ENCODE peak calls at places on chromosomes 16 and 17, in six cellular contexts. B, R, Z, F, U and O are unnamed samples.

GRCh38 chr17:41682611-41683010 is 6.1 kb upstream of the EIF1 start:
- DNase-seq in R (no peak), B (no peak), F (no peak), U (no peak), Z (no peak), O (no peak)

GRCh38 chr17:9644910-9645751 is at the start of gene USP43:
- DNase-seq in Z (peak; percentile 3), B (peak; percentile 32), U (peak; percentile 25), R (no peak), F (no peak), O (no peak)

GRCh38 chr16:48820379-48820778 is 210.4 kb upstream of the N4BP1 start:
- DNase-seq in F (no peak), Z (no peak), U (no peak), B (no peak), R (no peak), O (no peak)

GRCh38 chr17:66944365-66945203 is 19.9 kb upstream of the CACNG4 start:
- DNase-seq in F (no peak), Z (peak; percentile 24), B (peak; percentile 66), U (no peak), R (no peak), O (peak; percentile 35)

GRCh38 chr16:1665829-1666228 is 12.2 kb upstream of the JPT2 start:
- DNase-seq in F (no peak), B (no peak), U (no peak), R (no peak), Z (no peak), O (no peak)

GRCh38 chr17:67132366-67132765 is 88.0 kb downstream of the CACNG1 start:
- DNase-seq in F (no peak), B (no peak), Z (no peak), R (no peak), U (no peak), O (no peak)

GRCh38 chr17:77721823-77722160 is 236.7 kb upstream of the TNRC6C start:
- DNase-seq in U (no peak), Z (no peak), B (no peak), F (no peak), R (no peak), O (no peak)

GRCh38 chr17:50263293-50264262 is 10.7 kb upstream of the TMEM92 start:
- DNase-seq in R (no peak), U (no peak), Z (no peak), F (no peak), B (no peak), O (no peak)

GRCh38 chr16:19135896-19136438 is 22.2 kb downstream of the ITPRIPL2 start:
- DNase-seq in F (no peak), Z (no peak), U (peak; percentile 54), R (no peak), B (no peak), O (no peak)

GRCh38 chr16:67264277-67264676 is 15.1 kb upstream of the PLEKHG4 start:
- DNase-seq in Z (no peak), U (no peak), R (no peak), B (no peak), F (no peak), O (no peak)

GRCh38 chr16:68289621-68290329 is 21.0 kb downstream of the SLC7A6OS start:
- DNase-seq in Z (peak; percentile 48), R (peak; percentile 31), B (peak; percentile 78), F (no peak), U (no peak), O (peak; percentile 60)

GRCh38 chr17:42918902-42919521 is 18.4 kb downstream of the G6PC1 start:
- DNase-seq in Z (no peak), U (no peak), B (no peak), F (no peak), R (no peak), O (no peak)

GRCh38 chr16:59591480-59591879 is 857.4 kb upstream of the GOT2 start:
- DNase-seq in U (no peak), B (peak; percentile 35), Z (no peak), F (no peak), R (no peak), O (peak; percentile 8)

GRCh38 chr16:79184464-79184863 is 416.1 kb downstream of the MAF start:
- DNase-seq in F (no peak), Z (no peak), U (no peak), B (no peak), R (no peak), O (no peak)

GRCh38 chr17:21194688-21195087 is 19.3 kb downstream of the TMEM11 start:
- DNase-seq in B (no peak), U (peak; percentile 66), F (peak; percentile 65), R (no peak), Z (peak; percentile 65), O (peak; percentile 31)

GRCh38 chr16:64092284-64092683 is 1029.6 kb downstream of the CDH11 start:
- DNase-seq in B (peak; percentile 90), R (peak; percentile 36), F (no peak), U (peak; percentile 29), Z (peak; percentile 28), O (peak; percentile 77)

GRCh38 chr16:63890072-63890471 is 1231.8 kb downstream of the CDH11 start:
- DNase-seq in R (no peak), Z (peak; percentile 71), F (peak; percentile 43), U (peak; percentile 5), B (peak; percentile 76), O (peak; percentile 68)

GRCh38 chr17:35875439-35876139 is 4.6 kb downstream of the CCL5 start:
- DNase-seq in U (no peak), B (no peak), Z (no peak), F (no peak), R (no peak), O (no peak)

GRCh38 chr17:1755252-1755992 is 6.4 kb upstream of the SERPINF1 start:
- DNase-seq in U (no peak), B (no peak), Z (no peak), F (no peak), R (no peak), O (no peak)

GRCh38 chr17:73625975-73626706 is 18.1 kb downstream of the SDK2 start:
- DNase-seq in B (no peak), F (no peak), Z (no peak), U (no peak), R (no peak), O (no peak)

GRCh38 chr17:74972973-74973328 is 392 bp upstream of the HID1 start:
- DNase-seq in F (no peak), U (no peak), B (no peak), Z (no peak), R (no peak), O (no peak)

GRCh38 chr16:84232969-84233368 is 6.8 kb downstream of the KCNG4 start:
- DNase-seq in R (no peak), F (no peak), B (no peak), Z (no peak), U (no peak), O (no peak)

GRCh38 chr17:48486557-48486956 is 44.3 kb downstream of the HOXB1 start:
- DNase-seq in U (peak; percentile 92), Z (peak; percentile 88), F (no peak), R (peak; percentile 72), B (peak; percentile 100), O (peak; percentile 91)

DNA sequence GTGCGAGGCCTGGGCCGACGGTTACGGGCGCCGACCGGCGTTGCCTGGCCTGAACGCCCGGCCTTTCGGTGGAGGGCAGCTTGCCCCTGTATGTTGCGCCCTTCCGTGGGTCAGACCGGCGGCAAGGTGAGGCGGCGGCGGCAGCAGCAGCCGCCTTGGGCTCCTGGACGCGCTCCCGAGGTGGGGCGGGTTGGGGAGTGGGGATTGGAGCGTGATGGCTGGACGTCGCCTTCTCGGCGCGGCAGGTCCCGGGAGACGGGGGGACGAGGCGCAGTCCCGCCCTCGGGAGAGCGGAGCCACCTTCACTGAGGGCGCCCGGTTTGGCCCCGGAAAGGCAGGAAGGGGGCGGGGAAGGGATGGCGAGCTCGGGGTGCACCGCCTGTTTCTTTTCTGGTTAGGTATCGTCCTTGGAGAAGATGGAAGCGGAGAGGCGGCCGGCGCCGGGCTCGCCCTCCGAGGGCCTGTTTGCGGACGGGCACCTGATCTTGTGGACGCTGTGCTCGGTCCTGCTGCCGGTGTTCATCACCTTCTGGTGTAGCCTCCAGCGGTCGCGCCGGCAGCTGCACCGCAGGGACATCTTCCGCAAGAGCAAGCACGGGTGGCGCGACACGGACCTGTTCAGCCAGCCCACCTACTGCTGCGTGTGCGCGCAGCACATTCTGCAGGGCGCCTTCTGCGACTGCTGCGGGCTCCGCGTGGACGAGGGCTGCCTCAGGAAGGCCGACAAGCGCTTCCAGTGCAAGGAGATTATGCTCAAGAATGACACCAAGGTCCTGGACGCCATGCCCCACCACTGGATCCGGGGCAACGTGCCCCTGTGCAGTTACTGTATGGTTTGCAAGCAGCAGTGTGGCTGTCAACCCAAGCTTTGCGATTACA is 668 bp downstream of the DGKE start:
- DNase-seq in F (peak; percentile 41), Z (peak; percentile 22), R (no peak), B (peak; percentile 27), U (peak; percentile 30), O (peak; percentile 24)
- TF ChIP-seq CTCF in F (no peak), Z (no peak), R (peak; percentile 19), B (no peak), U (no peak), O (no peak)

GRCh38 chr17:69466451-69466850 is 52.0 kb downstream of the MAP2K6 start:
- DNase-seq in B (peak; percentile 4), R (no peak), Z (no peak), U (no peak), F (no peak), O (no peak)

GRCh38 chr17:69468211-69468610 is 53.7 kb downstream of the MAP2K6 start:
- DNase-seq in Z (no peak), B (no peak), R (peak; percentile 42), F (no peak), U (no peak), O (no peak)

GRCh38 chr17:69470702-69471101 is 56.2 kb downstream of the MAP2K6 start:
- DNase-seq in U (no peak), B (no peak), R (no peak), F (no peak), Z (no peak), O (no peak)

GRCh38 chr17:69462882-69463281 is 48.4 kb downstream of the MAP2K6 start:
- DNase-seq in Z (no peak), U (no peak), R (no peak), B (no peak), F (no peak), O (no peak)

GRCh38 chr17:69466905-69467630 is 52.6 kb downstream of the MAP2K6 start:
- DNase-seq in U (peak; percentile 19), F (no peak), B (peak; percentile 78), Z (peak; percentile 32), R (peak; percentile 25), O (peak; percentile 47)
- H3K4me3 ChIP-seq in U (no peak overlapping the region), F (no peak overlapping the region), B (no peak overlapping the region), Z (no peak overlapping the region), R (no peak overlapping the region), O (no peak overlapping the region)

GRCh38 chr17:45108595-45109521 is 23.5 kb downstream of the PLCD3 start:
- DNase-seq in B (no peak), R (no peak), U (no peak), Z (no peak), F (no peak), O (no peak)
- TF ChIP-seq CTCF in B (no peak), R (peak; percentile 12), U (peak; percentile 17), Z (no peak), F (no peak), O (peak; percentile 7)

GRCh38 chr16:85557083-85557975 is 55.8 kb upstream of the GSE1 start:
- DNase-seq in F (no peak), U (no peak), R (no peak), B (no peak), Z (peak; percentile 34), O (peak; percentile 32)

GRCh38 chr16:85555549-85556455 is 57.3 kb upstream of the GSE1 start:
- DNase-seq in Z (peak; percentile 77), F (no peak), U (peak; percentile 80), R (no peak), B (no peak), O (peak; percentile 63)

GRCh38 chr16:85556456-85557082 is 56.6 kb upstream of the GSE1 start:
- DNase-seq in Z (peak; percentile 37), U (peak; percentile 62), F (no peak), R (no peak), B (peak; percentile 48), O (no peak)

GRCh38 chr16:85560932-85561247 is 52.2 kb upstream of the GSE1 start:
- DNase-seq in B (no peak), Z (no peak), R (no peak), F (no peak), U (no peak), O (no peak)

GRCh38 chr16:85557976-85558589 is 55.0 kb upstream of the GSE1 start:
- DNase-seq in U (no peak), Z (no peak), B (no peak), R (no peak), F (no peak), O (no peak)
- H3K4me3 ChIP-seq in U (peak overlapping the region; percentile 79), Z (peak overlapping the region; percentile 33), B (peak overlapping the region; percentile 80), R (peak overlapping the region; percentile 76), F (peak overlapping the region; percentile 19), O (peak overlapping the region; percentile 75)